ENCODE peak calls at places on chromosome 14, in four cellular contexts. Y is endothelial cell of umbilical vein, Z is K562, Q is IMR-90. F is an unnamed sample.

GRCh38 chr14:72608391-72609204 is 285.3 kb downstream of the DPF3 start:
- DNase-seq in Y (peak; percentile 64), Z (peak; percentile 32), Q (peak; percentile 97), F (peak; percentile 80)

GRCh38 chr14:86954623-86955022 is 1038.4 kb downstream of the GALC start:
- DNase-seq in Y (no peak), Z (no peak), Q (no peak), F (no peak)

GRCh38 chr14:64536488-64537245 is 3.9 kb upstream of the HSPA2 start:
- DNase-seq in Y (no peak), Z (no peak), Q (peak; percentile 46), F (no peak)

GRCh38 chr14:59187802-59188460 is 536 bp upstream of the DAAM1 start:
- DNase-seq in Y (no peak), Z (peak; percentile 66), Q (no peak), F (no peak)

GRCh38 chr14:90534091-90534837 is 137.4 kb downstream of the CALM1 start:
- DNase-seq in Y (no peak), Z (peak; percentile 35), Q (peak; percentile 22), F (no peak)

GRCh38 chr14:51774209-51774608 is 86.2 kb upstream of the GNG2 start:
- DNase-seq in Y (no peak), Z (no peak), Q (no peak), F (no peak)

GRCh38 chr14:56135668-56136067 is 17.5 kb downstream of the PELI2 start:
- DNase-seq in Y (no peak), Z (no peak), Q (no peak), F (no peak)

GRCh38 chr14:52052289-52052943 is 16.4 kb downstream of the NID2 start:
- DNase-seq in Y (no peak), Z (no peak), Q (peak; percentile 83), F (no peak)

GRCh38 chr14:63993992-63994391 is 141.2 kb downstream of the SYNE2 start:
- DNase-seq in Y (peak; percentile 16), Z (no peak), Q (no peak), F (peak; percentile 17)

GRCh38 chr14:86646688-86647687 is 1117.0 kb downstream of the FLRT2 start:
- DNase-seq in Y (no peak), Z (no peak), Q (peak; percentile 70), F (no peak)

GRCh38 chr14:64763801-64764511 is 59.7 kb downstream of the PLEKHG3 start:
- DNase-seq in Y (peak; percentile 44), Z (no peak), Q (peak; percentile 55), F (no peak)

GRCh38 chr14:65433646-65434045 is 21.1 kb downstream of the FUT8 start:
- DNase-seq in Y (no peak), Z (no peak), Q (no peak), F (no peak)

GRCh38 chr14:74475678-74476077 is 17.4 kb downstream of the NPC2 start:
- DNase-seq in Y (no peak), Z (no peak), Q (peak; percentile 63), F (no peak)

GRCh38 chr14:51176819-51177218 is 63.2 kb upstream of the TMX1 start:
- DNase-seq in Y (no peak), Z (no peak), Q (no peak), F (no peak)

GRCh38 chr14:75835156-75836141 is 146.3 kb downstream of the TGFB3 start:
- DNase-seq in Y (no peak), Z (no peak), Q (no peak), F (no peak)

GRCh38 chr14:23640524-23641141 is 4.5 kb downstream of the DHRS2 start:
- DNase-seq in Y (no peak), Z (no peak), Q (peak; percentile 49), F (no peak)

GRCh38 chr14:100665518-100666032 is 61.1 kb upstream of the DLK1 start:
- DNase-seq in Y (no peak), Z (no peak), Q (no peak), F (peak; percentile 19)

GRCh38 chr14:67934851-67935250 is 115.3 kb downstream of the RAD51B start:
- DNase-seq in Y (no peak), Z (no peak), Q (no peak), F (no peak)

GRCh38 chr14:24080888-24081738 is 9.8 kb downstream of the CPNE6 start:
- DNase-seq in Y (peak; percentile 7), Z (peak; percentile 85), Q (no peak), F (no peak)

GRCh38 chr14:72644038-72644437 is 249.9 kb downstream of the DPF3 start:
- DNase-seq in Y (no peak), Z (no peak), Q (peak; percentile 30), F (no peak)

GRCh38 chr14:61244051-61244450 is 37.1 kb downstream of the TMEM30B start:
- DNase-seq in Y (no peak), Z (no peak), Q (no peak), F (no peak)

GRCh38 chr14:69316449-69317391 is 56.8 kb downstream of the GALNT16 start:
- DNase-seq in Y (peak; percentile 7), Z (no peak), Q (peak; percentile 98), F (peak; percentile 13)

GRCh38 chr14:100291305-100292075 is 14.8 kb downstream of the SLC25A29 start:
- DNase-seq in Y (no peak), Z (no peak), Q (no peak), F (no peak)

GRCh38 chr14:61894452-61895077 is 132.3 kb downstream of the SNAPC1 start:
- DNase-seq in Y (peak; percentile 51), Z (peak; percentile 53), Q (peak; percentile 70), F (peak; percentile 17)

GRCh38 chr14:73802431-73803188 is 49.0 kb upstream of the PTGR2 start:
- DNase-seq in Y (peak; percentile 18), Z (no peak), Q (no peak), F (no peak)

GRCh38 chr14:61537567-61538463 is 157.5 kb upstream of the HIF1A start:
- DNase-seq in Y (peak; percentile 78), Z (peak; percentile 27), Q (peak; percentile 90), F (peak; percentile 98)

GRCh38 chr14:56482306-56482705 is 97.3 kb upstream of the TMEM260 start:
- DNase-seq in Y (peak; percentile 16), Z (peak; percentile 12), Q (peak; percentile 9), F (no peak)

GRCh38 chr14:24095196-24096068 is 1.3 kb downstream of the PCK2 start:
- DNase-seq in Y (peak; percentile 21), Z (peak; percentile 87), Q (peak; percentile 44), F (no peak)

GRCh38 chr14:91395998-91396660 is 21.5 kb downstream of the CCDC88C start:
- DNase-seq in Y (no peak), Z (no peak), Q (no peak), F (no peak)

GRCh38 chr14:52422650-52423356 is 108.7 kb downstream of the PTGER2 start:
- DNase-seq in Y (no peak), Z (no peak), Q (no peak), F (no peak)

DNA sequence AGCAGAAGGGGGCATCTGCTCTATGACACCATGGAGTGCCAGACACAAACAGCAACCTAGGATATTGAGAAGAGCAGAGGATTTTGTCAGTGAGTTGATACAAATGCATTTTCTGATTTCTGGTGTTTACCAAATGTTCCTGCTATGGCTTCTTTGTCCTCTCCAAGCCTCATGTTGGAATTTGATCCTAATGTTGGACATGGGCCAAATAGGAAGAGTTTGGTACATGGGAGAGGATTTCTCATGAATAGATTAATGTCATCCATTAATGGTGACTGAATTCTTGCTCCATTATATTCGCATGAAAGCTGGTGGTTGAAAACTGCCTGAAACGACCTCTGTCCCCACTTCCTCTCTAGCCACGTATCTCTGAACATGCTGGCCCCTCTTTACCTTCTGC is 1002.2 kb upstream of the FLRT2 start:
- DNase-seq in Y (no peak), Z (no peak), Q (no peak), F (no peak)
- H3K9me1 ChIP-seq in Y (no peaks in the 10 kb centered on the region), Z (no peaks in the 10 kb centered on the region), Q (no peaks in the 10 kb centered on the region), F (no peaks in the 10 kb centered on the region)

GRCh38 chr14:34003691-34004090 is 52.8 kb upstream of the EGLN3 start:
- DNase-seq in Y (no peak), Z (peak; percentile 32), Q (no peak), F (no peak)
- H3K9me1 ChIP-seq in Y (no peaks in the 10 kb centered on the region), Z (no peaks in the 10 kb centered on the region), Q (no peaks in the 10 kb centered on the region), F (no peaks in the 10 kb centered on the region)

GRCh38 chr14:106419432-106419831 is 893.0 kb downstream of the TMEM121 start:
- DNase-seq in Y (no peak), Z (no peak), Q (no peak), F (no peak)

GRCh38 chr14:106417224-106418049 is 891.1 kb downstream of the TMEM121 start:
- DNase-seq in Y (no peak), Z (peak; percentile 44), Q (no peak), F (no peak)

GRCh38 chr14:106414464-106414863 is 888.1 kb downstream of the TMEM121 start:
- DNase-seq in Y (no peak), Z (no peak), Q (no peak), F (no peak)
- H3K9me1 ChIP-seq in Y (no peaks in the 10 kb centered on the region), Z (no peaks in the 10 kb centered on the region), Q (no peaks in the 10 kb centered on the region), F (no peaks in the 10 kb centered on the region)

DNA sequence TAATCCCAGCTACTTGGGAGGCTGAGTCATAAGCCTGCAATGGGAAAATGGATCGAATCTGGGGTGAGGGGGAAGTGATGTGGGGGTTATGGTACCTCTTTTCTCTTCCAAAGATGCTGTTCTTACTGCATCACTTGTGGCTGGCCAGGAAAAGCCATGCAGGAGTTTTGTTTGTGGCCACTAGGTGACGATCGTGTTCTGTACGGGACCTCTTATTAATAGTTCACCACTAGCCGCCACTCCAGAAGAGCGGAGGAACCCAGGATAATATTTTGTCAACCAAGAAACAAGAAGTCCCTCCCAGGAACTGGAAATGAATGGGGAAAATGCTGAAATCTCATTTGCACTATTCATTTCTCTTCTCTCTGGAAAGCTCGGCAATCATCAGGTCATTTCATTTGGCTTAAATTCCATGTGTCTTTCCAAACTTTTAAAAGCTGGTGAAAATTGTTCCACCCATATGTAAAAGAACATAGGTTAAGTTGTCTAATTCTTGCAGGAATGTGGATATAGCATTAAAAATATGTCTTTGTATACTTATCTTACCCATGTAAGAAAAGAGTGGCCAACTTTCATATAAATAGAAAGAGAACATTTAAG is 8.9 kb downstream of the GPR65 start:
- DNase-seq in Y (peak; percentile 51), Z (peak; percentile 61), Q (peak; percentile 58), F (no peak)
- H3K9me1 ChIP-seq in Y (no peaks in the 10 kb centered on the region), Z (no peaks in the 10 kb centered on the region), Q (no peaks in the 10 kb centered on the region), F (no peaks in the 10 kb centered on the region)

DNA sequence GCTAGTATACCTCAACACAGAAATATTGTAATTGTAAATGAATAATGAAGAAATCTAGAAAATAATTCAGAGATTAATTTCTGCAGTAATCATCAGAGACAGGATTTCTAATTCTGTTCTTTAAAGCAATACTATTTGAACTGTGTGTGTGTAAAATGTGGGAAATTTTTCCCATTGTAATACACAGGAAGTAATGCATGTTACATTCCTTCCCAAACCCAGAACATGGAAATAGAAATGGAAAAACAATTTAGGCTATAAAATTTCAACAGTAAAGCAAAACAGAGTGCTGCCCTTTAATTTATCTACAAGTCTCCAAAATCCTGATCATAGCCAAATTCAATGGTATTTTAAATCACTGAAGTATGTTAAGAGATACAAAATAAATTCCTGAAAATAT is 1465.6 kb upstream of the FLRT2 start:
- DNase-seq in Y (peak; percentile 69), Z (no peak), Q (no peak), F (no peak)
- H3K9me1 ChIP-seq in Y (no peaks in the 10 kb centered on the region), Z (no peaks in the 10 kb centered on the region), Q (no peaks in the 10 kb centered on the region), F (no peaks in the 10 kb centered on the region)

GRCh38 chr14:34330846-34331245 is 131.2 kb downstream of the SPTSSA start:
- DNase-seq in Y (no peak), Z (no peak), Q (no peak), F (no peak)
- H3K9me1 ChIP-seq in Y (no peaks in the 10 kb centered on the region), Z (no peaks in the 10 kb centered on the region), Q (peaks cover 4% of the 10 kb centered on the region), F (no peaks in the 10 kb centered on the region)

GRCh38 chr14:54790092-54790491 is 112.5 kb downstream of the GCH1 start:
- DNase-seq in Y (no peak), Z (no peak), Q (no peak), F (no peak)
- H3K9me1 ChIP-seq in Y (no peaks in the 10 kb centered on the region), Z (no peaks in the 10 kb centered on the region), Q (peaks cover 20% of the 10 kb centered on the region), F (no peaks in the 10 kb centered on the region)